ENCODE peak calls at places on chromosomes 12 and 14, in four cellular contexts. G, L, H and Y are unnamed samples.

GRCh38 chr14:102933618-102934231 is 11.3 kb downstream of the AMN start:
- DNase-seq in H (no peak), G (no peak), L (no peak), Y (peak)

GRCh38 chr14:102616799-102617198 is 24.4 kb downstream of the RCOR1 start:
- DNase-seq in G (no peak), L (no peak), H (no peak), Y (no peak)

GRCh38 chr14:35985504-35986218 is 159.5 kb downstream of the BRMS1L start:
- DNase-seq in H (no peak), G (no peak), L (no peak), Y (no peak)

GRCh38 chr14:101873401-101873800 is 91.0 kb upstream of the DYNC1H1 start:
- DNase-seq in G (no peak), H (no peak), L (no peak), Y (no peak)

GRCh38 chr12:127479256-127479655 is 787.7 kb upstream of the TMEM132C start:
- DNase-seq in H (no peak), G (no peak), L (no peak), Y (no peak)

GRCh38 chr12:92721130-92721529 is 18.3 kb downstream of the PLEKHG7 start:
- DNase-seq in H (no peak), G (peak), L (no peak), Y (no peak)

GRCh38 chr12:47024463-47024862 is 55.0 kb upstream of the PCED1B start:
- DNase-seq in G (peak), L (no peak), H (no peak), Y (no peak)

GRCh38 chr12:33795536-33795935 is 226.8 kb upstream of the ALG10 start:
- DNase-seq in H (no peak), L (no peak), G (no peak), Y (no peak)

GRCh38 chr14:76456200-76456599 is 80.3 kb downstream of the ESRRB start:
- DNase-seq in L (peak), H (no peak), G (peak), Y (no peak)

GRCh38 chr14:53011053-53011462 is 60.2 kb upstream of the FERMT2 start:
- DNase-seq in G (peak), H (peak), L (no peak), Y (no peak)

GRCh38 chr12:67645571-67645970 is 3.0 kb upstream of the DYRK2 start:
- DNase-seq in H (no peak), G (peak), L (no peak), Y (no peak)

GRCh38 chr12:111444706-111445310 is 39.1 kb downstream of the SH2B3 start:
- DNase-seq in H (peak), G (no peak), L (no peak), Y (peak)

GRCh38 chr12:122028601-122029560 is 7.2 kb downstream of the BCL7A start:
- DNase-seq in G (no peak), H (no peak), L (no peak), Y (no peak)

GRCh38 chr12:25585021-25585523 is 32.0 kb upstream of the LMNTD1 start:
- DNase-seq in L (no peak), G (peak), H (no peak), Y (peak)

GRCh38 chr14:105529506-105530445 is 3.4 kb downstream of the TMEM121 start:
- DNase-seq in H (peak), G (no peak), L (no peak), Y (no peak)

GRCh38 chr14:105528859-105529505 is 2.6 kb downstream of the TMEM121 start:
- DNase-seq in G (no peak), H (no peak), L (peak), Y (peak)

GRCh38 chr14:105526781-105527380 is 498 bp downstream of the TMEM121 start:
- DNase-seq in L (no peak), H (no peak), G (no peak), Y (peak)

GRCh38 chr14:105527381-105528196 is 1.2 kb downstream of the TMEM121 start:
- DNase-seq in H (no peak), G (no peak), L (no peak), Y (peak)

GRCh38 chr14:105528197-105528858 is 1.9 kb downstream of the TMEM121 start:
- DNase-seq in L (peak), G (peak), H (peak), Y (peak)
- TF ChIP-seq POLR2A in L (no peak), G (peak), H (no peak), Y (peak)

GRCh38 chr12:112979281-112979680 is 962 bp downstream of the OAS2 start:
- DNase-seq in L (no peak), G (no peak), H (peak), Y (no peak)
- TF ChIP-seq POLR2A in L (no peak), G (no peak), H (peak), Y (no peak)

DNA sequence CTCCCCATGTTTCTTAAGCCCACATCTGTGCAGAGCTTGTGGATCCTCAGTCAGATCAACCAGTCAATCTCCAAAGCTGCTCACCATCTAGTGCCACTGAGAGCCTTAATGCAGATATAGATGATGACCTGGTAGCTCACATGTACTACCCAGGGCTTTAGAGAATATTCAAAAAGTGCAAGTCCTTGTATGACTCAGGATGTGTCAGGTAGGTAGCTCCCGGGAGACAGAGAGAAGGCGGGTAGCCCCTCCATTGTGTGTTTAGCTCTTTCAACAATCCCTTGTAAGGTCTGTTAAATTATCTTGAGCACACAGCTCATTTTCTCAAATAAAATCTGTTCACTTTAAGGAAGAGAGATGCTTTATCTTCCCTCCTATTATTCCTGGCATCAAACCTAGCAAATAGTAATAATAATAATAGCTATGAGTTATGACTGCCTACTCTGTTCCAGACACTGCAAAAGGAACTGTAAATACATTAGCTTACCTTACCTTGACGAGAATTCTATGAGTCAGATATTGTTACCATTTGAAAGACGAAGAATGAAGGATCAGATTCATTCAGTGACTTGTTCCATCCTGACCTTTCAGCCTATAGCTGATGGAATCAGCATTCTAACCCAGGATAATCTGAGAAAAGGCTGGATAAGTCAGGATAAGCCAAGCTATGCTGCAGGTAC is 57.6 kb upstream of the CCND2 start:
- DNase-seq in G (no peak), L (no peak), H (no peak), Y (no peak)
- TF ChIP-seq POLR2A in G (no peak), L (no peak), H (no peak), Y (no peak)

DNA sequence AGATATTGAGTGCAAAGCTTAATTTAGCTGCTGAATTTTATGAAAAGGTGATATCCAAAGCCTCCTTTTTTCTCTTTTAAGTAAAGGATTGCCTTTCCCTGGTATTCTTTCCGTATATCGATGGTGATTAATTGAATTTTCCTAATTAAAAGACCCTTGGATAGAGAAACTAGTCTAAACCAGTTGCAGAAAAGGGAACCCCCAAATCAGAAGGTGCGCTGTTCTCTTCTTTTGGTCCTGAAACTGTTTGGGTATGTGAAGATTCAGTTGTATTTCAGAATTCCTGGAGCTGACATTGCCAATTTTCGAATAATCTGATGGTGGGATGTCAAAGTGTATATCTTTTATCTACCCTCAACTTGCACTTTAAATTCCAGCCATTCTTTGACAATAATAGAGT is 1.9 kb downstream of the GPHN start:
- DNase-seq in H (no peak), L (peak), G (no peak), Y (no peak)
- TF ChIP-seq POLR2A in H (no peak), L (no peak), G (no peak), Y (no peak)

GRCh38 chr12:3242199-3242863 is 165.2 kb downstream of the TSPAN9 start:
- DNase-seq in H (peak), G (no peak), L (no peak), Y (peak)

GRCh38 chr12:3246253-3246652 is 169.1 kb downstream of the TSPAN9 start:
- DNase-seq in L (no peak), G (no peak), H (no peak), Y (no peak)

GRCh38 chr12:3241621-3242020 is 164.4 kb downstream of the TSPAN9 start:
- DNase-seq in L (no peak), G (no peak), H (no peak), Y (no peak)

GRCh38 chr12:3243376-3244084 is 166.4 kb downstream of the TSPAN9 start:
- DNase-seq in H (no peak), G (no peak), L (no peak), Y (no peak)

GRCh38 chr12:3244219-3244750 is 167.1 kb downstream of the TSPAN9 start:
- DNase-seq in G (no peak), L (no peak), H (no peak), Y (no peak)
- TF ChIP-seq POLR2A in G (no peak), L (no peak), H (no peak), Y (no peak)